ENCODE peak calls at places on chromosomes 1 and 21, in five cellular contexts. Y is CD4-positive, alpha-beta memory T cell; M is aorta; W is heart right ventricle; H is PC-9. F is an unnamed sample.

GRCh38 chr21:45695086-45695485 is 51.6 kb downstream of the PCBP3 start:
- DNase-seq in Y (no peak), M (no peak), W (no peak), H (no peak), F (no peak)

GRCh38 chr1:11977625-11978024 is 2.6 kb upstream of the MFN2 start:
- DNase-seq in Y (no peak), M (no peak), W (no peak), H (no peak), F (no peak)

GRCh38 chr1:17633654-17634053 is 94.2 kb downstream of the ARHGEF10L start:
- DNase-seq in Y (no peak), M (peak; percentile 75), W (no peak), H (no peak), F (peak; percentile 59)

GRCh38 chr1:237111807-237112206 is 69.8 kb downstream of the RYR2 start:
- DNase-seq in Y (no peak), M (no peak), W (no peak), H (no peak), F (no peak)

GRCh38 chr1:247517795-247518612 is 18.2 kb downstream of the OR2C3 start:
- DNase-seq in Y (no peak), M (no peak), W (peak; percentile 11), H (no peak), F (no peak)

GRCh38 chr1:110554871-110555801 is 36.2 kb upstream of the KCNA10 start:
- DNase-seq in Y (peak; percentile 43), M (peak; percentile 68), W (peak; percentile 65), H (no peak), F (peak; percentile 49)

GRCh38 chr1:216937491-216937890 is 214.3 kb upstream of the ESRRG start:
- DNase-seq in Y (no peak), M (no peak), W (no peak), H (no peak), F (no peak)

GRCh38 chr1:53560572-53561487 is 101.6 kb downstream of the DMRTB1 start:
- DNase-seq in Y (no peak), M (peak; percentile 28), W (no peak), H (no peak), F (no peak)

GRCh38 chr1:73366734-73367413 is 831.1 kb downstream of the LRRIQ3 start:
- DNase-seq in Y (no peak), M (no peak), W (no peak), H (no peak), F (no peak)

GRCh38 chr1:203682401-203683383 is 56.1 kb downstream of the ATP2B4 start:
- DNase-seq in Y (peak; percentile 92), M (no peak), W (no peak), H (no peak), F (no peak)

GRCh38 chr1:214224605-214225354 is 56.2 kb upstream of the SMYD2 start:
- DNase-seq in Y (no peak), M (no peak), W (peak; percentile 17), H (no peak), F (peak; percentile 13)

GRCh38 chr1:62230724-62231123 is 36.1 kb downstream of the L1TD1 start:
- DNase-seq in Y (no peak), M (no peak), W (no peak), H (peak; percentile 95), F (peak; percentile 49)

GRCh38 chr21:17679002-17679600 is 66.4 kb upstream of the BTG3 start:
- DNase-seq in Y (peak; percentile 70), M (no peak), W (no peak), H (no peak), F (no peak)

GRCh38 chr1:81702903-81703302 is 97.8 kb upstream of the ADGRL2 start:
- DNase-seq in Y (no peak), M (no peak), W (no peak), H (no peak), F (peak; percentile 30)

GRCh38 chr21:44427241-44428120 is 27.8 kb upstream of the LRRC3 start:
- DNase-seq in Y (no peak), M (peak; percentile 50), W (no peak), H (no peak), F (no peak)

GRCh38 chr1:165661691-165662090 is 30.7 kb downstream of the MGST3 start:
- DNase-seq in Y (no peak), M (no peak), W (no peak), H (no peak), F (no peak)

GRCh38 chr21:26769613-26770188 is 75.5 kb downstream of the ADAMTS1 start:
- DNase-seq in Y (peak; percentile 2), M (no peak), W (no peak), H (no peak), F (no peak)

GRCh38 chr1:235421751-235422150 is 54.5 kb downstream of the TBCE start:
- DNase-seq in Y (no peak), M (no peak), W (no peak), H (no peak), F (no peak)

GRCh38 chr1:118266436-118266835 is 81.4 kb upstream of the SPAG17 start:
- DNase-seq in Y (no peak), M (no peak), W (no peak), H (no peak), F (no peak)

GRCh38 chr1:1832820-1833219 is 54.5 kb upstream of the NADK start:
- DNase-seq in Y (no peak), M (no peak), W (no peak), H (no peak), F (no peak)

GRCh38 chr1:73783367-73783766 is 414.6 kb downstream of the LRRIQ3 start:
- DNase-seq in Y (no peak), M (no peak), W (no peak), H (no peak), F (no peak)

GRCh38 chr1:32878183-32878582 is 7.5 kb upstream of the FNDC5 start:
- DNase-seq in Y (no peak), M (no peak), W (no peak), H (no peak), F (no peak)

GRCh38 chr1:164983023-164983650 is 373.4 kb downstream of the LMX1A start:
- DNase-seq in Y (no peak), M (no peak), W (no peak), H (no peak), F (no peak)

GRCh38 chr1:20112279-20113000 is 6.9 kb downstream of the PLA2G2D start:
- DNase-seq in Y (no peak), M (no peak), W (no peak), H (no peak), F (no peak)

GRCh38 chr1:101496109-101496508 is 259.3 kb downstream of the S1PR1 start:
- DNase-seq in Y (no peak), M (no peak), W (no peak), H (no peak), F (no peak)

GRCh38 chr1:168261390-168261789 is 19.3 kb upstream of the TBX19 start:
- DNase-seq in Y (no peak), M (no peak), W (no peak), H (no peak), F (no peak)
- H3K4me3 ChIP-seq in Y (no peak overlapping the region), M (no peak overlapping the region), W (no peak overlapping the region), H (no peak overlapping the region), F (no peak overlapping the region)

DNA sequence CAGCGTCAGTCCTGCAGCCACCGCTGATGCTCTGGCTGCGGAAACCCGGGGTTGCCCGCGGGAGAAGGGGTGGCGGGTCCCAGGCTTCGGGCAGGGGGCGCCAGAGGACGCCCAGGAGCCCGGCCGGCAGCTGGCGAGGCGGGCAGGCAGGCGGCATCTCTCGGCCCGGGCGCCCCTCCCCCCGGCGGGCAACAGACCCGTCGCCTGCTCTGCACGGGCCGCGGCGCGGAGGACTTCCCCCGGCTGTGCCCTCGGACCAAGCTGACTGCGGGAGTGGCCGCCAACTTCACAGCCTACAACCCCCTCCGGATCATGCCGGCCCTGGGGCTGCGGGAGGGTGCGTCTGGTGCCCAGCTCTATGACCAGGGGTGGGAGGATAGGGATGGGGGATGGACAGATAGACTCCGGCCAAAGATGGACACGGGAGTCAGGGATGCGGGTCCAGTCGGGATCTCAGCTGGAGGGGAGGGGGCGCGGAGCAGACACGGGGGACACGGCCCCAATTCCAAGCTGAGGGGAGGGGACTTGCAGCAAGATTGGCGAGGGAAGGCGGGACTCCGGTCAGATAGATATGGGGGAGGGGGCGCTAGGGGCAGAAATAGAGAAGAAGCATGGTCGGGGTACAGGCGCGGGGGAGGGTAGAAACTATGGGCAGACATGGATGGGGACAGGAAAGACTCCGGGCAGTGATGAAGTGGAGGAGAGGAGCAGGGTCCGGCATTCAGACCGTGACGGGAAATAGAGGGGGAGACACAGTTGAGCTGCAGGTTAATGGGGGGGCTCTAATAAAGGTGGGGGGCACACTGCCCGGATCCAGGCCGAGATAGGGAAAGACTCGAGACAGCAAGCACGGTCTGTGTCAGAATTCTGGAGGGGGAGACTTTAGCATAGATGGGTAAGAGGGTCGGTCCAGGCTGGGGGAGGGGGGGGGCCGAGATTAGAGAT is 1.1 kb downstream of the ADGRB2 start:
- DNase-seq in Y (peak; percentile 65), M (peak; percentile 73), W (peak; percentile 72), H (peak; percentile 88), F (peak; percentile 81)
- H3K4me3 ChIP-seq in Y (peak overlapping the region; percentile 61), M (peak overlapping the region; percentile 47), W (peak overlapping the region; percentile 42), H (peak overlapping the region; percentile 62), F (peak overlapping the region; percentile 58)

GRCh38 chr1:197914510-197914909 is 2.7 kb upstream of the LHX9 start:
- DNase-seq in Y (no peak), M (no peak), W (no peak), H (no peak), F (no peak)

GRCh38 chr1:197915217-197915616 is 2.0 kb upstream of the LHX9 start:
- DNase-seq in Y (no peak), M (no peak), W (no peak), H (no peak), F (no peak)

GRCh38 chr1:197917553-197917812 is 311 bp downstream of the LHX9 start:
- DNase-seq in Y (no peak), M (no peak), W (no peak), H (no peak), F (no peak)

GRCh38 chr1:197917813-197918646 is 858 bp downstream of the LHX9 start:
- DNase-seq in Y (peak; percentile 23), M (peak; percentile 49), W (no peak), H (no peak), F (peak; percentile 48)

GRCh38 chr1:197915797-197916686 is 1.1 kb upstream of the LHX9 start:
- DNase-seq in Y (peak; percentile 18), M (peak; percentile 57), W (peak; percentile 60), H (peak; percentile 63), F (peak; percentile 90)
- H3K4me3 ChIP-seq in Y (no peak overlapping the region), M (no peak overlapping the region), W (peak overlapping the region; percentile 23), H (peak overlapping the region; percentile 78), F (peak overlapping the region; percentile 49)

GRCh38 chr1:8736927-8737326 is 80.5 kb downstream of the RERE start:
- DNase-seq in Y (no peak), M (no peak), W (no peak), H (no peak), F (no peak)
- H3K4me3 ChIP-seq in Y (no peak overlapping the region), M (no peak overlapping the region), W (no peak overlapping the region), H (no peak overlapping the region), F (no peak overlapping the region)

GRCh38 chr1:151056574-151056973 is 2.8 kb downstream of the CDC42SE1 start:
- DNase-seq in Y (no peak), M (no peak), W (no peak), H (no peak), F (no peak)
- H3K4me3 ChIP-seq in Y (peak overlapping the region; percentile 89), M (no peak overlapping the region), W (no peak overlapping the region), H (no peak overlapping the region), F (no peak overlapping the region)

GRCh38 chr1:151831256-151831591 is 378 bp downstream of the RORC start:
- DNase-seq in Y (no peak), M (no peak), W (no peak), H (no peak), F (no peak)
- H3K4me3 ChIP-seq in Y (no peak overlapping the region), M (no peak overlapping the region), W (peak overlapping the region; percentile 33), H (no peak overlapping the region), F (no peak overlapping the region)

GRCh38 chr1:161227196-161227871 is 1.5 kb downstream of the TOMM40L start:
- DNase-seq in Y (peak; percentile 83), M (peak; percentile 89), W (peak; percentile 82), H (peak; percentile 69), F (peak; percentile 64)
- H3K4me3 ChIP-seq in Y (peak overlapping the region; percentile 32), M (no peak overlapping the region), W (peak overlapping the region; percentile 71), H (peak overlapping the region; percentile 20), F (peak overlapping the region; percentile 99)